ENCODE peak calls at places on chromosome 6, in six cellular contexts. A, C, T, E, D and K are unnamed samples.
A peak's percentile ranks its signal among the peaks of the same experiment; 100 is the strongest.

GRCh38 chr6:135030532-135031178 is 24.0 kb downstream of the HBS1L start:
- DNase-seq in A (peak; percentile 18), C (no peak), T (no peak), E (no peak), D (peak; percentile 31), K (no peak)

GRCh38 chr6:55578537-55579363 is at the start of gene HMGCLL1:
- DNase-seq in A (peak; percentile 3), C (peak; percentile 46), T (peak; percentile 1), E (peak; percentile 8), D (no peak), K (no peak)

GRCh38 chr6:44921787-44922186 is 406.3 kb upstream of the RUNX2 start:
- DNase-seq in A (no peak), C (no peak), T (no peak), E (no peak), D (no peak), K (no peak)

GRCh38 chr6:109296305-109296915 is 85.9 kb downstream of the CD164 start:
- DNase-seq in A (no peak), C (no peak), T (no peak), E (no peak), D (no peak), K (no peak)

GRCh38 chr6:87914637-87915395 is 132.8 kb upstream of the SPACA1 start:
- DNase-seq in A (no peak), C (no peak), T (peak; percentile 30), E (peak; percentile 27), D (no peak), K (peak; percentile 84)

GRCh38 chr6:152462716-152463115 is 174.4 kb downstream of the SYNE1 start:
- DNase-seq in A (no peak), C (no peak), T (no peak), E (no peak), D (no peak), K (no peak)

GRCh38 chr6:20605581-20605980 is 71.3 kb downstream of the CDKAL1 start:
- DNase-seq in A (peak; percentile 73), C (no peak), T (peak; percentile 17), E (peak; percentile 44), D (no peak), K (no peak)

GRCh38 chr6:151501511-151502136 is 7.8 kb downstream of the CCDC170 start:
- DNase-seq in A (no peak), C (no peak), T (no peak), E (no peak), D (no peak), K (no peak)

GRCh38 chr6:163457637-163458561 is 43.4 kb downstream of the QKI start:
- DNase-seq in A (peak; percentile 85), C (no peak), T (peak; percentile 89), E (peak; percentile 89), D (no peak), K (peak; percentile 78)

GRCh38 chr6:162251257-162251656 is 476.3 kb downstream of the PRKN start:
- DNase-seq in A (no peak), C (no peak), T (no peak), E (no peak), D (no peak), K (peak; percentile 15)

GRCh38 chr6:114342086-114342825 is 567 bp downstream of the HS3ST5 start:
- DNase-seq in A (no peak), C (no peak), T (no peak), E (peak; percentile 32), D (no peak), K (peak; percentile 17)